ENCODE peak calls at places on chromosomes 4 and X, in six cellular contexts. I, E, G, R, O and H are unnamed samples.

GRCh38 chr4:83440899-83441298 is 14.7 kb downstream of the HELQ start:
- DNase-seq in I (peak; percentile 33), E (no peak), G (no peak), R (no peak), O (no peak), H (no peak)

GRCh38 chrX:47144626-47145407 is at the start of the genes NDUFB11 and RBM10:
- DNase-seq in I (peak; percentile 95), E (peak; percentile 84), G (peak; percentile 94), R (peak; percentile 90), O (peak; percentile 95), H (peak; percentile 97)

GRCh38 chrX:107978707-107979307 is 3.4 kb downstream of the TEX13B start:
- DNase-seq in I (peak; percentile 15), E (no peak), G (no peak), R (no peak), O (peak; percentile 62), H (peak; percentile 61)

GRCh38 chrX:51395807-51396728 is 63.4 kb downstream of the NUDT10 start:
- DNase-seq in I (peak; percentile 76), E (peak; percentile 5), G (no peak), R (peak; percentile 40), O (no peak), H (peak; percentile 4)

GRCh38 chr4:182978152-182978827 is 61.1 kb upstream of the DCTD start:
- DNase-seq in I (peak; percentile 74), E (no peak), G (no peak), R (no peak), O (no peak), H (peak; percentile 67)

GRCh38 chr4:180828455-180829018 is 1414.7 kb upstream of the TENM3 start:
- DNase-seq in I (peak; percentile 67), E (no peak), G (no peak), R (no peak), O (peak; percentile 51), H (peak; percentile 88)

GRCh38 chrX:150664290-150664689 is 28.9 kb upstream of the MTMR1 start:
- DNase-seq in I (no peak), E (no peak), G (no peak), R (no peak), O (no peak), H (peak; percentile 16)

GRCh38 chr4:3369781-3370660 is 71.7 kb upstream of the HGFAC start:
- DNase-seq in I (peak; percentile 31), E (no peak), G (no peak), R (no peak), O (peak; percentile 87), H (peak; percentile 88)

GRCh38 chrX:54808109-54808604 is 612 bp downstream of the MAGED2 start:
- DNase-seq in I (no peak), E (no peak), G (no peak), R (peak; percentile 76), O (peak; percentile 88), H (no peak)

GRCh38 chrX:37783284-37783683 is 3.4 kb downstream of the CYBB start:
- DNase-seq in I (no peak), E (no peak), G (no peak), R (no peak), O (no peak), H (no peak)

GRCh38 chr4:180664766-180665368 is 1578.3 kb upstream of the TENM3 start:
- DNase-seq in I (peak; percentile 87), E (peak; percentile 6), G (peak; percentile 66), R (peak; percentile 74), O (peak; percentile 89), H (peak; percentile 96)

GRCh38 chr4:43014266-43014665 is 121.8 kb downstream of the GRXCR1 start:
- DNase-seq in I (no peak), E (no peak), G (no peak), R (no peak), O (no peak), H (no peak)

GRCh38 chr4:182141046-182141445 is 102.2 kb upstream of the TENM3 start:
- DNase-seq in I (no peak), E (no peak), G (no peak), R (peak; percentile 48), O (peak; percentile 57), H (peak; percentile 15)

GRCh38 chr4:54658321-54659093 is 750 bp downstream of the KIT start:
- DNase-seq in I (no peak), E (peak; percentile 4), G (peak; percentile 61), R (peak; percentile 60), O (peak; percentile 77), H (peak; percentile 32)

GRCh38 chr4:100982345-100982744 is 365.0 kb downstream of the PPP3CA start:
- DNase-seq in I (no peak), E (no peak), G (no peak), R (no peak), O (no peak), H (no peak)